ENCODE peak calls at places on chromosome 2, in eight cellular contexts. D is choroid plexus epithelial cell, Q is K562, F is GM12865, H is astrocyte of the spinal cord, A is A549, N is tibial artery, W is heart left ventricle. J is an unnamed sample.

GRCh38 chr2:218260742-218261423 is at the start of gene GPBAR1:
- DNase-seq in W (no peak), D (no peak), Q (no peak), H (no peak), F (no peak), N (peak), A (no peak), J (no peak)

GRCh38 chr2:138236142-138236541 is 265.4 kb upstream of the SPOPL start:
- DNase-seq in F (no peak), H (no peak), Q (no peak), A (no peak), W (no peak), D (no peak), N (no peak), J (no peak)

GRCh38 chr2:181312515-181312927 is 144.7 kb upstream of the ITGA4 start:
- DNase-seq in H (no peak), D (no peak), F (peak), A (no peak), N (no peak), Q (no peak), W (no peak), J (no peak)

GRCh38 chr2:240947607-240948006 is 41.5 kb downstream of the CROCC2 start:
- DNase-seq in A (no peak), W (no peak), H (no peak), D (no peak), Q (no peak), F (no peak), N (no peak), J (no peak)

GRCh38 chr2:229774237-229774636 is 59.9 kb upstream of the DNER start:
- DNase-seq in F (no peak), N (no peak), A (no peak), H (no peak), W (no peak), D (no peak), Q (no peak), J (no peak)

GRCh38 chr2:211216221-211216620 is 659.8 kb downstream of the CPS1 start:
- DNase-seq in F (no peak), Q (no peak), N (no peak), W (no peak), H (peak), A (no peak), D (peak), J (no peak)

GRCh38 chr2:75491129-75491753 is 69.5 kb downstream of the EVA1A start:
- DNase-seq in W (no peak), F (no peak), N (no peak), H (peak), Q (no peak), D (peak), A (no peak), J (no peak)

GRCh38 chr2:27796991-27797752 is 25.7 kb downstream of the MRPL33 start:
- DNase-seq in Q (no peak), N (peak), A (no peak), W (peak), H (no peak), F (no peak), D (no peak), J (no peak)

GRCh38 chr2:198134287-198134955 is 330.0 kb downstream of the PLCL1 start:
- DNase-seq in W (no peak), N (no peak), Q (no peak), A (no peak), F (no peak), D (no peak), H (peak), J (no peak)

GRCh38 chr2:149536649-149537048 is 50.9 kb downstream of the MMADHC start:
- DNase-seq in D (no peak), A (no peak), W (no peak), N (no peak), H (no peak), Q (no peak), F (no peak), J (no peak)

GRCh38 chr2:240478346-240479110 is 43.1 kb downstream of the GPC1 start:
- DNase-seq in D (no peak), Q (no peak), H (no peak), W (no peak), F (no peak), N (no peak), A (no peak), J (no peak)

GRCh38 chr2:234546770-234547169 is 49.9 kb upstream of the ARL4C start:
- DNase-seq in Q (no peak), H (no peak), F (no peak), W (no peak), N (no peak), D (no peak), A (no peak), J (no peak)

GRCh38 chr2:144495227-144495933 is 24.5 kb downstream of the ZEB2 start:
- DNase-seq in A (no peak), W (no peak), D (no peak), H (no peak), Q (no peak), F (no peak), N (no peak), J (no peak)

GRCh38 chr2:134549104-134549503 is 169.7 kb downstream of the TMEM163 start:
- DNase-seq in A (no peak), N (no peak), W (no peak), D (peak), H (no peak), F (no peak), Q (no peak), J (peak)

GRCh38 chr2:202147775-202148174 is 74.7 kb downstream of the KIAA2012 start:
- DNase-seq in D (peak), W (no peak), N (no peak), Q (no peak), H (peak), A (no peak), F (no peak), J (no peak)

GRCh38 chr2:168397629-168398028 is 58.4 kb upstream of the CERS6 start:
- DNase-seq in A (no peak), H (no peak), W (no peak), F (no peak), Q (no peak), N (no peak), D (no peak), J (no peak)

GRCh38 chr2:107984667-107985066 is 1.7 kb upstream of the SLC5A7 start:
- DNase-seq in N (no peak), W (no peak), F (no peak), H (no peak), Q (no peak), D (no peak), A (no peak), J (no peak)

GRCh38 chr2:197803033-197803444 is 1.4 kb upstream of the PLCL1 start:
- DNase-seq in W (no peak), F (peak), H (peak), A (peak), D (peak), Q (peak), N (no peak), J (no peak)

GRCh38 chr2:172967036-172967982 is 108.3 kb upstream of the MAP3K20 start:
- DNase-seq in H (no peak), A (no peak), D (no peak), W (no peak), N (no peak), F (no peak), Q (no peak), J (no peak)

GRCh38 chr2:167310442-167310841 is 422.2 kb downstream of the XIRP2 start:
- DNase-seq in F (no peak), W (no peak), A (no peak), D (no peak), N (no peak), H (no peak), Q (no peak), J (no peak)

GRCh38 chr2:160783481-160783880 is 289.9 kb upstream of the RBMS1 start:
- DNase-seq in A (no peak), N (no peak), Q (no peak), W (no peak), F (no peak), D (peak), H (no peak), J (no peak)

GRCh38 chr2:86791574-86791973 is 861 bp upstream of the CD8A start:
- DNase-seq in D (no peak), N (no peak), W (no peak), A (no peak), H (no peak), Q (no peak), F (no peak), J (no peak)

GRCh38 chr2:120177011-120177621 is 46.1 kb downstream of the TMEM185B start:
- DNase-seq in N (no peak), W (peak), Q (peak), A (no peak), D (no peak), H (no peak), F (peak), J (no peak)

GRCh38 chr2:231557571-231558217 is 27.4 kb upstream of the NMUR1 start:
- DNase-seq in W (peak), F (peak), D (peak), A (peak), N (peak), Q (peak), H (peak), J (peak)

GRCh38 chr2:205627085-205627484 is 55.2 kb upstream of the NRP2 start:
- DNase-seq in H (no peak), N (no peak), Q (no peak), F (no peak), D (no peak), W (no peak), A (no peak), J (no peak)

GRCh38 chr2:64338910-64339500 is 115.0 kb upstream of the LGALSL start:
- DNase-seq in F (peak), H (peak), W (no peak), A (no peak), N (no peak), D (peak), Q (no peak), J (no peak)

GRCh38 chr2:64342195-64343099 is 111.5 kb upstream of the LGALSL start:
- DNase-seq in W (no peak), H (no peak), F (no peak), D (no peak), Q (no peak), A (no peak), N (no peak), J (peak)

GRCh38 chr2:64344999-64345576 is 108.9 kb upstream of the LGALSL start:
- DNase-seq in N (no peak), H (no peak), A (no peak), W (no peak), F (no peak), D (no peak), Q (no peak), J (no peak)

GRCh38 chr2:64338107-64338506 is 115.9 kb upstream of the LGALSL start:
- DNase-seq in A (no peak), Q (no peak), N (no peak), D (no peak), W (no peak), H (no peak), F (no peak), J (no peak)

DNA sequence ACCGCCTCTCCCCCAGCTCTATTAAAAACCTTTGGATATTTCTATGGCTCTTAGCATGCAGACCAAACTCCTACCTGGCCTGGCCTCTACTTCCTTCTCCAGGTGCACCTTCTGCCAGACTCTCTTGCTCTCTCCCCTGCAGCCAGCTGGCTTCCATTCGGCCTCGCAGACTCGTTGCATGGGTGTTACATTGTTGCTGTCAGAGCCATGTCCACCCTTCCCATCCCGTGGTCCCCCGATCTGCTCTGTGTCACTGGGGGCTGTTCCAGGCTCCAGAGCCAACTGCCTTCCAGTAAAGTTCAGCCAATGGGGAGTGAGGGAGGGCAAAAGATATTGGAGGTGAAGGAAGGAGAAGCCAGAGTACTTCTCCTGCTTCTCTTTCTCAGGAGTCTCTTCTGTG is 112.5 kb upstream of the LGALSL start:
- DNase-seq in W (no peak), H (no peak), F (no peak), N (no peak), A (no peak), Q (no peak), D (no peak), J (no peak)
- H3K4me3 ChIP-seq in W (no peak), H (no peak), F (no peak), N (no peak), A (no peak), Q (no peak), D (no peak), J (no peak)

DNA sequence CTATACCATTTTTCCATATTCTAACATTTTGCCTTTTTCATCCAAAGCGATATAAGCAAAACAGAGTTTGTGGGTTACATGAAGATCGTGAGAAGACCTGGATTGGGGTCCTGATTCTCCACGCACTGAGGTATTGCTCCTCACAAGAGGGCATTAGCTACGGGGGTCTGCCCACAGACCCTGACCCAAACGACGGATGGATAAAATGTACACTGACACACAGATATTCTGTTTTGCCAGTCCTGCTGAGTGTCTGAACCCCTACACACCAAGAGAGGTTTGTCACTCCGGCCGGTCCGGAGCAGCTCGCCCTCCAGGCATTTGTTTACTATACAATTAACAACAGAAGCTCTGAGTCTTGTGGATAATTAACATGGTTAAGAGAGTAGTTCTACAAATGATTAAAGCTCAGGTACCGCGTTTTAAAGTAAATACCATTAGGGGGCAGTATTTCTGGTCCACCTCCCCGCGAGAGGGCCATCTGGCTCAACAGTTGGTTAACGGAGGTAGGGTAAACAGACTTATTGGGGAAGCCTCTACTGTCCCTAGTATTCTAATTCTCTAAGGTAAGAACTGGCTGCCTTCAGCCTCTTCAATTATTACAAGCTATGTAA is 28.4 kb downstream of the SCYGR8 start:
- DNase-seq in D (peak), N (no peak), Q (peak), A (no peak), W (no peak), H (no peak), F (peak), J (peak)
- TF ChIP-seq CTCF in D (peak), N (no peak), Q (peak), A (peak), W (no peak), H (no peak), F (peak), J (peak)

GRCh38 chr2:19026156-19026660 is 332.2 kb downstream of the OSR1 start:
- DNase-seq in W (no peak), N (no peak), A (no peak), H (no peak), D (no peak), Q (no peak), F (no peak), J (no peak)
- H3K4me3 ChIP-seq in W (no peak), N (no peak), A (no peak), H (no peak), D (no peak), Q (no peak), F (no peak), J (no peak)

GRCh38 chr2:171811229-171811628 is 82.8 kb downstream of the SLC25A12 start:
- DNase-seq in N (no peak), A (peak), H (peak), F (peak), W (no peak), D (peak), Q (no peak), J (peak)
- TF ChIP-seq CTCF in N (peak), A (peak), H (peak), F (no peak), W (peak), D (peak), Q (peak), J (peak)

GRCh38 chr2:40403233-40403841 is 48.6 kb downstream of the SLC8A1 start:
- DNase-seq in D (peak), Q (no peak), H (peak), W (no peak), A (no peak), F (no peak), N (no peak), J (peak)
- H3K4me3 ChIP-seq in D (no peak), Q (no peak), H (no peak), W (no peak), A (no peak), F (no peak), N (no peak), J (no peak)

DNA sequence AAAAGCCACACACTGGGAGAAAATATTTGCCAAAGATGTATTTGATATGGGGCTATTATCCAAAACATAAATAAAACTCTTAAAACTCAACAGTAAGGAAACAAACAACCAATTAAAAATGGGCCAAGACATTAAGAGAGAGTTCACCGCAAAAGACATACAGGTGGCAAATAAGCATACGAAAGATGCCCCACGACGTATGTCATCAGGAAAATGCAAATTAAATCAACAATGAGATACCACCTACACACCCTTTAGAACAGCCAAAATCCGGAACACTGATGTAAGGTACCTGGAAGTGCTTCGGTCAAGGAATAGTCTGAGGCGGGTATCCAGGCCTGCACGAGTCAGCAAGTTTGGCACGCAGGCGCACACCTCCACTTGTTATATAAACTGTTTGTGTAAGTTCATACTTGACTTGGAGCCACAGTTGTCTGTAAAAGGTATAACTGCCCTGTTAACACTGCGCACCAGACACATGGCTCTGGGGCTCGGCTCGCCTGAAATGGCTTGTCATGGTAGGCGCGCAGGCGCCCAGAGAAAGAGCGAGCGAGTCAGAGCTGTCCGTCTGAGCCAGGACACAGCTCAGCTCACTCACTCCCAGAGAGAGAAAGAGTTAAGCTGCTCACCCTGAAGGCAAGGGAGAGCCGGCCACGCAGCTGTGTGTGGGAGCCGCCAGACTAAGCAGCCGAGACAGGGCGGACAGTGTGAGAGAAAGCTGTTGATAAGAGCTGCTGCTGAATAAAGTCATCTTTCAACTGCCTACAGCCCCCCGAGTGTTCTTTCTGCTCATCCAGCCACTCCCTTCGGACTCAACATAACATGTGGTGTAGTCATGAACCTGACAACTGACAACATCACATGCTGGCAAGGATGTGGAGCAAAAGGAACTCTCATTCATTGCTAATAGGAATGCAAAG is 87.3 kb downstream of the HNRNPLL start:
- DNase-seq in W (peak), F (no peak), N (no peak), Q (peak), D (peak), H (no peak), A (no peak), J (peak)
- TF ChIP-seq CTCF in W (no peak), F (no peak), N (no peak), Q (no peak), D (no peak), H (no peak), A (no peak), J (no peak)

DNA sequence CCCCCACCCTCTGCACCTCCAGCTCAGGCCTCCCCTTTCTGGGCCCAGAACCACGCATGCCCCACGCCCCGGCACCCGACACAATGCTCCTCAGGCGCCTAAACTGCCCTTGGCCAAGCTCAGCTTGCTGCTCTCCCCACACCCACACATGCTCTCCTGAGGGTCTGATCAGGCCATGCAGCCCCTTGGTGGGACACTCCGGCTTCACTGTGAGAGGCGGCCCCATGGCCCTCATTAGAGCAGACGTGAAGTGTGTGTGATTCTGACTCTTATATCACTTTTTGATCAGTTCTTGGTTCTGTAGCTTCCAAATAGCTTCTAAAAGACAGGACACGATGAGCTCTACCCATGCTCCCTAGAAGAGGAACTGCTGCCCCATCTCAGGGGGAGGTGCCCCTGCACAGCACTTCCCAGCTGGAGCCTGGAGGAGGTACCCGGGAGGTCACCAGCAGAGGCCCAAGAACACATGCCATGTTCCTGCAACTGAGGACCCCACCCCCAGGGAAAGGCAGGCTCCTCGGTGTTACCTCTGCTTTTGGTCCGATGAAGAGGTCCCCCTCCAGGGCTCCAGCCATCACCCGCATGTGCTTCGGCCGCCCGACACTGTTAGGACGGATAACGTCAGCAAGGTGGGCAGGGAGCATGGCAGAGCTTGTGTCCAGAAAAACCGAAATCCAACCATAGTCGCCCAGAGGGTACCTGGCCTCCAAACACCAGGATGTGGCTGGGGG is 3.6 kb downstream of the ACTR1B start:
- DNase-seq in H (no peak), Q (no peak), F (no peak), A (no peak), W (no peak), N (no peak), D (no peak), J (no peak)
- H3K4me3 ChIP-seq in H (no peak), Q (no peak), F (no peak), A (no peak), W (no peak), N (no peak), D (peak), J (no peak)